ENCODE peak calls at places on chromosomes 7 and 10, in ten cellular contexts. D is transverse colon, N is stomach, F is right atrium auricular region, V is tibial nerve, H is BJ, S is OCI-LY7, Z is HepG2, P is esophagus muscularis mucosa, K is uterus. R is an unnamed sample.

GRCh38 chr7:64881461-64882287 is 21.4 kb upstream of the ZNF273 start:
- DNase-seq in N (peak; percentile 23), D (no peak), K (no peak), P (peak; percentile 64), F (peak; percentile 42), V (no peak), S (no peak), Z (no peak), H (no peak), R (no peak)

GRCh38 chr7:12423355-12423994 is 19.8 kb upstream of the VWDE start:
- DNase-seq in H (peak; percentile 37), Z (no peak), S (no peak), K (no peak), P (no peak), D (no peak), F (no peak), V (no peak), N (no peak), R (no peak)

GRCh38 chr7:100435401-100436304 is 644 bp downstream of the PPP1R35 start:
- DNase-seq in N (peak; percentile 64), V (no peak), H (no peak), Z (no peak), D (peak; percentile 64), F (no peak), K (peak; percentile 45), S (peak; percentile 78), P (no peak), R (no peak)

GRCh38 chr7:18607025-18607424 is 111.5 kb downstream of the HDAC9 start:
- DNase-seq in P (no peak), V (no peak), F (no peak), D (no peak), K (no peak), N (no peak), S (no peak), Z (no peak), H (no peak), R (no peak)

GRCh38 chr10:47380341-47381215 is 3.5 kb downstream of the ZNF488 start:
- DNase-seq in D (peak; percentile 28), P (no peak), N (peak; percentile 59), S (no peak), H (no peak), F (peak; percentile 43), K (no peak), V (no peak), Z (no peak), R (no peak)

GRCh38 chr7:139738772-139739171 is 39.0 kb downstream of the HIPK2 start:
- DNase-seq in K (no peak), V (no peak), Z (no peak), F (no peak), N (no peak), H (no peak), D (no peak), P (no peak), S (no peak), R (no peak)

GRCh38 chr10:61859786-61860185 is 41.7 kb upstream of the ARID5B start:
- DNase-seq in K (no peak), S (no peak), V (no peak), P (no peak), Z (no peak), H (no peak), N (no peak), D (no peak), F (no peak), R (no peak)

GRCh38 chr7:26117970-26118369 is 34.0 kb upstream of the NFE2L3 start:
- DNase-seq in H (no peak), F (no peak), N (no peak), D (no peak), K (no peak), V (no peak), S (no peak), P (no peak), Z (no peak), R (no peak)

GRCh38 chr10:80771902-80772555 is 234.3 kb downstream of the SH2D4B start:
- DNase-seq in S (no peak), P (no peak), K (no peak), N (no peak), D (no peak), H (no peak), V (no peak), F (no peak), Z (no peak), R (no peak)

GRCh38 chr10:6069101-6069931 is 7.1 kb upstream of the IL2RA start:
- DNase-seq in D (no peak), Z (no peak), P (no peak), V (no peak), N (no peak), K (no peak), H (no peak), F (no peak), S (peak; percentile 92), R (no peak)

GRCh38 chr10:89100680-89101079 is 106.4 kb downstream of the CH25H start:
- DNase-seq in K (no peak), V (no peak), Z (no peak), H (no peak), S (no peak), P (no peak), N (no peak), F (no peak), D (no peak), R (no peak)

GRCh38 chr10:42866115-42866995 is 83.8 kb downstream of the BMS1 start:
- DNase-seq in D (peak; percentile 64), V (peak; percentile 43), Z (peak; percentile 30), P (peak; percentile 92), K (peak; percentile 73), F (peak; percentile 79), H (no peak), S (peak; percentile 66), N (peak; percentile 82), R (peak; percentile 3)

GRCh38 chr10:108544500-108545120 is 1378.7 kb downstream of the XPNPEP1 start:
- DNase-seq in D (peak; percentile 60), V (peak; percentile 31), K (peak; percentile 44), Z (peak; percentile 3), S (peak; percentile 53), H (no peak), N (peak; percentile 79), F (no peak), P (no peak), R (no peak)

GRCh38 chr10:63767512-63767911 is 246.3 kb downstream of the REEP3 start:
- DNase-seq in F (no peak), D (no peak), H (no peak), P (no peak), Z (peak; percentile 4), S (no peak), V (no peak), K (no peak), N (no peak), R (no peak)

GRCh38 chr10:32132357-32132756 is 76.1 kb upstream of the KIF5B start:
- DNase-seq in K (no peak), H (no peak), S (no peak), F (no peak), N (no peak), P (no peak), D (peak; percentile 33), V (no peak), Z (no peak), R (no peak)

DNA sequence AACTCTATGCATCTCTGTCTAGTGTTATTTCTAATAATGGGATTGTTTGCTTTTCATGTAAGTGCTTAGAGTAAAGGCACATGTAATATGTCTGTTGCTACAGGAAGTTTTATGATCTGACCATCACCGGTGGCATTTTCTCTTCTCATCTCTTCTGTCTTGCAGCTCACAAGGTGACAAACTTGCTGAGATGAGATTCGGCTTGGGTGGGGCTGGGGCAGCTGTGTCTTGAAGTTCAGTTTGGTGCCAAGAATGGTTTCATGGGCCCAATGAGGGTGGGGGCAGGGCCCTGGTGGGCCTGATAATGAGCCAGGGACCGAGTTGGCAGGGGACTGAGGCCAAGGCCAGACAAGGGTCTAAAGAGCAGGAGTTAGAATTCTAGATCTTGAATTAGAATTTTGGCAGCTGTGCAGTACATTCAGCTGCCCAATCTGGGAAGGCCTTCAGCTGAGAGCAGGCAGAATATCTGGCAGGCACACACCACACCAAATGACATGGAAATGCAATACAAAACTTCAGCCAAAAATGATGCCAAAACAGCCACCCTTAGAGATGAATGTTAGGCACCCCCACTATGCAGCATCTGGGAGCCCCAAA is 1.4 kb upstream of the JAZF1 start:
- DNase-seq in K (peak; percentile 22), H (no peak), F (no peak), V (no peak), Z (no peak), N (no peak), P (no peak), D (no peak), S (no peak), R (no peak)
- TF ChIP-seq CTCF in K (no peak), H (no peak), F (no peak), V (no peak), Z (no peak), N (no peak), P (no peak), D (no peak), S (no peak), R (no peak)

GRCh38 chr10:11435621-11436020 is 175.8 kb downstream of the USP6NL start:
- DNase-seq in F (no peak), D (no peak), V (no peak), K (no peak), H (no peak), N (no peak), P (no peak), Z (no peak), S (no peak), R (no peak)
- H3K4me3 ChIP-seq in F (no peak overlapping the region), D (no peak overlapping the region), V (no peak overlapping the region), K (no peak overlapping the region), H (no peak overlapping the region), N (no peak overlapping the region), P (no peak overlapping the region), Z (no peak overlapping the region), S (no peak overlapping the region), R (no peak overlapping the region)

DNA sequence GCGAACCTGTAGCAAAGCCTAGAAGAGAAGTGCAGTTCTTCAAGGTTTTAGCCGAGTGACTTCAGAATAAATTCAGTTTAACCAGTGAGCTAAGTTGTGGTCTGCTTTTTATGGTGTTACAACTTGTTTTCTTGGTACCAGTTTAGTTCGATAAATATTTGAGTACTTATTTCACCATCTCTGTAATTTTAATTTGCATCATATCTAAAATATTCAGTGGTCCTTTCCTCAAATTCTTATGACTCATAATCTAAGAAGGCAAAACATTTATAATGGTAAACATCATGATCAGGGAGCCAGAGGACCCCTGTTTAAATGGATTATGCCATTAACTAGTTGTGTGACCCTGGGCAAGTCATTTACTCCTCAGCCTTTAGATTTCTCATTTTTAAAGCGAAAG is 4.1 kb upstream of the BMPER start:
- DNase-seq in P (no peak), N (no peak), Z (no peak), V (no peak), K (no peak), F (no peak), S (no peak), H (no peak), D (no peak), R (no peak)
- TF ChIP-seq CTCF in P (no peak), N (no peak), Z (no peak), V (no peak), K (no peak), F (no peak), S (no peak), H (no peak), D (no peak), R (no peak)

DNA sequence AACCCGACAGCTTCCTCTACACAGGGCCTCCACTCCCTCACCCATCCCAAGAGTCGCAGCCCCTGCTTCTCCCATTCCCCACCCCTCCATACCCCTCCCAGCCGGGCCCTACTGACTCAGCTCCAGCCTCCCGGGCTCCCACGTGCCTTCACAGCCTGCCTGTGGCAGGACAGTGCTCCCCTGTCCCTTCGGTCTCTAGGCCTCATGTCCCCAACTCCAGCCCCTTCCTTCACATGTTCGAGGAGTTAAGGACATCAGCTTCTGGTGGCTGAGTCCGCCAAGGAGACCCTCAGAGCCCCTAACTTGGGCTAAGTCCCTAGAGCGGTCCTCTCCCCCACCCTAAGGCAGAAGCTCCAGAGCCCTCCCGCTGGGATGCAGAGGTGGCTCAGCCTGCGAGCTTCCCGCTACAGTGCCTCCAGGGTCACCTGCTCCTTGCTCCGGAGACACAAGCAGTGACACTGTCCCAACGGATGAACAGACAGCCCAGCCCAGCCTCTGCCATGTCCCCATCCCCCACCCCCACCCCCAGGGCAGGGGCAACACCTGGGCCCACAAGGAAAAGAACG is 800 bp downstream of the SMARCD3 start:
- DNase-seq in H (no peak), K (no peak), V (no peak), D (no peak), N (no peak), P (no peak), F (no peak), Z (no peak), S (no peak), R (no peak)
- H3K4me3 ChIP-seq in H (peak overlapping the region; percentile 80), K (peak overlapping the region; percentile 78), V (peak overlapping the region; percentile 59), D (peak overlapping the region; percentile 46), N (peak overlapping the region; percentile 69), P (peak overlapping the region; percentile 75), F (peak overlapping the region; percentile 80), Z (peak overlapping the region; percentile 59), S (peak overlapping the region; percentile 59), R (peak overlapping the region; percentile 75)